ENCODE peak calls at places on chromosomes 4 and X, in seven cellular contexts. W is substantia nigra; X is mucosa of gallbladder; Q is ovary; C is aorta; P is nephron progenitor cell; B is stimulated activated CD4-positive, alpha-beta T cell treated with anti-CD3 and anti-CD28 coated beads, Interleukin-12 subunit alpha, Interleukin-12 subunit beta, amount 100 ng/mL, for 4 hours. H is an unnamed sample.

GRCh38 chrX:153460826-153461225 is 9.6 kb downstream of the HAUS7 start:
- DNase-seq in Q (peak), W (peak), X (peak), B (peak), P (peak), C (peak), H (peak)

GRCh38 chr4:148831945-148832344 is 389.7 kb upstream of the NR3C2 start:
- DNase-seq in P (no peak), X (no peak), C (no peak), Q (no peak), B (no peak), W (no peak), H (no peak)

GRCh38 chr4:114494257-114494803 is 104.3 kb upstream of the UGT8 start:
- DNase-seq in P (no peak), Q (no peak), W (no peak), X (no peak), B (no peak), C (no peak), H (no peak)

GRCh38 chr4:17765514-17766286 is 15.7 kb downstream of the FAM184B start:
- DNase-seq in W (no peak), B (no peak), Q (no peak), C (no peak), P (no peak), X (no peak), H (no peak)

GRCh38 chr4:87011340-87012034 is 76.7 kb downstream of the AFF1 start:
- DNase-seq in Q (no peak), C (no peak), W (no peak), P (no peak), X (peak), B (no peak), H (no peak)

GRCh38 chr4:155552180-155552579 is 114.5 kb upstream of the GUCY1A1 start:
- DNase-seq in Q (no peak), W (no peak), X (no peak), B (no peak), C (no peak), P (no peak), H (peak)

GRCh38 chr4:168759959-168760527 is 250.0 kb downstream of the CBR4 start:
- DNase-seq in X (no peak), W (no peak), P (no peak), B (no peak), Q (no peak), C (peak), H (no peak)

GRCh38 chr4:40550900-40551546 is 78.6 kb downstream of the RBM47 start:
- DNase-seq in P (no peak), Q (no peak), C (no peak), B (no peak), W (no peak), X (no peak), H (no peak)

GRCh38 chrX:53188763-53189162 is 36.2 kb downstream of the KDM5C start:
- DNase-seq in Q (no peak), X (no peak), P (no peak), W (no peak), C (no peak), B (peak), H (no peak)

GRCh38 chr4:95510877-95511276 is 37.9 kb downstream of the UNC5C start:
- DNase-seq in Q (no peak), C (no peak), B (no peak), X (no peak), P (no peak), W (no peak), H (peak)

GRCh38 chrX:120755066-120755846 is 120.4 kb downstream of the CT47B1 start:
- DNase-seq in X (no peak), C (no peak), Q (no peak), P (no peak), W (no peak), B (no peak), H (no peak)

GRCh38 chr4:146124023-146124680 is 51.4 kb upstream of the LSM6 start:
- DNase-seq in X (no peak), P (no peak), W (no peak), B (no peak), C (no peak), Q (no peak), H (no peak)

GRCh38 chrX:134569306-134569705 is 89.0 kb downstream of the PLAC1 start:
- DNase-seq in Q (no peak), B (no peak), C (no peak), W (no peak), X (no peak), P (no peak), H (no peak)

GRCh38 chr4:8829584-8829983 is 42.1 kb downstream of the HMX1 start:
- DNase-seq in X (no peak), Q (no peak), P (no peak), C (no peak), W (no peak), B (no peak), H (no peak)